ENCODE peak calls at places on chromosomes 4 and X, in nine cellular contexts. One of them, this sample, is unnamed.

GRCh38 chr4:1050486-1051213 is 39.2 kb downstream of the FGFRL1 start:
- DNase-seq in AG09309: no peak
- DNase-seq in pancreas: peak
- DNase-seq in psoas muscle: peak
- DNase-seq in NB4: no peak
- DNase-seq in GM12878: no peak
- DNase-seq in foreskin fibroblast: no peak
- DNase-seq in colonic mucosa: no peak
- DNase-seq in suprapubic skin: peak
- DNase-seq in this sample: no peak

GRCh38 chrX:150017868-150018267 is 79.6 kb upstream of the EOLA2 start:
- DNase-seq in NB4: no peak
- DNase-seq in AG09309: no peak
- DNase-seq in foreskin fibroblast: no peak
- DNase-seq in suprapubic skin: no peak
- DNase-seq in colonic mucosa: no peak
- DNase-seq in GM12878: no peak
- DNase-seq in pancreas: no peak
- DNase-seq in psoas muscle: no peak
- DNase-seq in this sample: no peak

GRCh38 chr4:121307441-121308327 is 73.1 kb downstream of the QRFPR start:
- DNase-seq in AG09309: peak
- DNase-seq in foreskin fibroblast: peak
- DNase-seq in colonic mucosa: peak
- DNase-seq in suprapubic skin: no peak
- DNase-seq in psoas muscle: no peak
- DNase-seq in pancreas: no peak
- DNase-seq in NB4: peak
- DNase-seq in GM12878: peak
- DNase-seq in this sample: peak

GRCh38 chr4:176920694-176921093 is 128.0 kb upstream of the VEGFC start:
- DNase-seq in AG09309: no peak
- DNase-seq in psoas muscle: no peak
- DNase-seq in suprapubic skin: no peak
- DNase-seq in NB4: no peak
- DNase-seq in GM12878: no peak
- DNase-seq in pancreas: no peak
- DNase-seq in foreskin fibroblast: peak
- DNase-seq in colonic mucosa: no peak
- DNase-seq in this sample: peak

GRCh38 chr4:128379860-128380259 is 92.2 kb upstream of the PGRMC2 start:
- DNase-seq in colonic mucosa: no peak
- DNase-seq in pancreas: peak
- DNase-seq in GM12878: no peak
- DNase-seq in AG09309: no peak
- DNase-seq in foreskin fibroblast: no peak
- DNase-seq in psoas muscle: peak
- DNase-seq in suprapubic skin: no peak
- DNase-seq in NB4: peak
- DNase-seq in this sample: peak

GRCh38 chrX:129653985-129654651 is 638 bp downstream of the APLN start:
- DNase-seq in colonic mucosa: no peak
- DNase-seq in NB4: peak
- DNase-seq in foreskin fibroblast: no peak
- DNase-seq in psoas muscle: no peak
- DNase-seq in pancreas: peak
- DNase-seq in GM12878: no peak
- DNase-seq in AG09309: no peak
- DNase-seq in suprapubic skin: no peak
- DNase-seq in this sample: no peak

GRCh38 chr4:9594948-9595347 is 150.7 kb downstream of the DEFB131A start:
- DNase-seq in colonic mucosa: no peak
- DNase-seq in AG09309: no peak
- DNase-seq in suprapubic skin: no peak
- DNase-seq in pancreas: no peak
- DNase-seq in NB4: no peak
- DNase-seq in psoas muscle: no peak
- DNase-seq in foreskin fibroblast: no peak
- DNase-seq in GM12878: no peak
- DNase-seq in this sample: no peak

GRCh38 chr4:112082954-112083586 is 62.2 kb upstream of the FAM241A start:
- DNase-seq in psoas muscle: no peak
- DNase-seq in suprapubic skin: no peak
- DNase-seq in foreskin fibroblast: peak
- DNase-seq in NB4: no peak
- DNase-seq in pancreas: no peak
- DNase-seq in AG09309: no peak
- DNase-seq in colonic mucosa: peak
- DNase-seq in GM12878: no peak
- DNase-seq in this sample: peak

GRCh38 chr4:151407466-151408379 is 1.3 kb upstream of the FHIP1A start:
- DNase-seq in NB4: peak
- DNase-seq in GM12878: peak
- DNase-seq in foreskin fibroblast: no peak
- DNase-seq in colonic mucosa: peak
- DNase-seq in pancreas: peak
- DNase-seq in psoas muscle: peak
- DNase-seq in AG09309: no peak
- DNase-seq in suprapubic skin: peak
- DNase-seq in this sample: no peak

GRCh38 chrX:10156199-10157031 is at the start of gene CLCN4:
- DNase-seq in AG09309: no peak
- DNase-seq in psoas muscle: peak
- DNase-seq in NB4: peak
- DNase-seq in foreskin fibroblast: peak
- DNase-seq in pancreas: peak
- DNase-seq in suprapubic skin: no peak
- DNase-seq in GM12878: no peak
- DNase-seq in colonic mucosa: peak
- DNase-seq in this sample: peak

GRCh38 chrX:113297456-113297855 is 456.8 kb upstream of the AMOT start:
- DNase-seq in NB4: no peak
- DNase-seq in pancreas: no peak
- DNase-seq in psoas muscle: no peak
- DNase-seq in foreskin fibroblast: no peak
- DNase-seq in AG09309: no peak
- DNase-seq in suprapubic skin: no peak
- DNase-seq in colonic mucosa: no peak
- DNase-seq in GM12878: no peak
- DNase-seq in this sample: peak

GRCh38 chr4:40953253-40954118 is 203.7 kb downstream of the NSUN7 start:
- DNase-seq in NB4: no peak
- DNase-seq in colonic mucosa: no peak
- DNase-seq in AG09309: no peak
- DNase-seq in pancreas: no peak
- DNase-seq in suprapubic skin: no peak
- DNase-seq in foreskin fibroblast: peak
- DNase-seq in psoas muscle: peak
- DNase-seq in GM12878: no peak
- DNase-seq in this sample: peak

GRCh38 chr4:5458676-5459075 is 249.7 kb downstream of the EVC2 start:
- DNase-seq in foreskin fibroblast: no peak
- DNase-seq in pancreas: no peak
- DNase-seq in NB4: no peak
- DNase-seq in suprapubic skin: no peak
- DNase-seq in colonic mucosa: no peak
- DNase-seq in psoas muscle: no peak
- DNase-seq in GM12878: no peak
- DNase-seq in AG09309: no peak
- DNase-seq in this sample: no peak

GRCh38 chr4:55920571-55920970 is 28.2 kb upstream of the CEP135 start:
- DNase-seq in AG09309: no peak
- DNase-seq in NB4: no peak
- DNase-seq in GM12878: no peak
- DNase-seq in foreskin fibroblast: peak
- DNase-seq in suprapubic skin: no peak
- DNase-seq in psoas muscle: no peak
- DNase-seq in pancreas: no peak
- DNase-seq in colonic mucosa: no peak
- DNase-seq in this sample: peak

GRCh38 chrX:54173791-54174190 is 9.3 kb downstream of the FAM120C start:
- DNase-seq in suprapubic skin: no peak
- DNase-seq in NB4: no peak
- DNase-seq in foreskin fibroblast: no peak
- DNase-seq in colonic mucosa: no peak
- DNase-seq in AG09309: no peak
- DNase-seq in GM12878: no peak
- DNase-seq in psoas muscle: no peak
- DNase-seq in pancreas: no peak
- DNase-seq in this sample: no peak

GRCh38 chr4:114393295-114394038 is 205.1 kb upstream of the UGT8 start:
- DNase-seq in pancreas: no peak
- DNase-seq in AG09309: no peak
- DNase-seq in psoas muscle: no peak
- DNase-seq in foreskin fibroblast: no peak
- DNase-seq in colonic mucosa: no peak
- DNase-seq in NB4: no peak
- DNase-seq in GM12878: no peak
- DNase-seq in suprapubic skin: no peak
- DNase-seq in this sample: no peak

GRCh38 chr4:148327683-148328082 is 114.5 kb downstream of the NR3C2 start:
- DNase-seq in colonic mucosa: no peak
- DNase-seq in psoas muscle: no peak
- DNase-seq in GM12878: no peak
- DNase-seq in AG09309: no peak
- DNase-seq in pancreas: no peak
- DNase-seq in NB4: no peak
- DNase-seq in suprapubic skin: no peak
- DNase-seq in foreskin fibroblast: no peak
- DNase-seq in this sample: no peak

GRCh38 chr4:139555073-139555704 is 830 bp downstream of the SETD7 start:
- DNase-seq in foreskin fibroblast: peak
- DNase-seq in GM12878: no peak
- DNase-seq in psoas muscle: peak
- DNase-seq in colonic mucosa: peak
- DNase-seq in NB4: peak
- DNase-seq in suprapubic skin: peak
- DNase-seq in pancreas: peak
- DNase-seq in AG09309: peak
- DNase-seq in this sample: peak

GRCh38 chr4:18042754-18043153 is 21.2 kb upstream of the LCORL start:
- DNase-seq in foreskin fibroblast: no peak
- DNase-seq in suprapubic skin: no peak
- DNase-seq in GM12878: no peak
- DNase-seq in AG09309: no peak
- DNase-seq in pancreas: no peak
- DNase-seq in psoas muscle: no peak
- DNase-seq in colonic mucosa: no peak
- DNase-seq in NB4: no peak
- DNase-seq in this sample: no peak
- TF ChIP-seq CTCF in foreskin fibroblast: no peak
- TF ChIP-seq CTCF in suprapubic skin: no peak
- TF ChIP-seq CTCF in GM12878: no peak
- TF ChIP-seq CTCF in AG09309: no peak
- TF ChIP-seq CTCF in pancreas: no peak
- TF ChIP-seq CTCF in psoas muscle: no peak
- TF ChIP-seq CTCF in colonic mucosa: peak
- TF ChIP-seq CTCF in NB4: no peak
- TF ChIP-seq CTCF in this sample: peak

DNA sequence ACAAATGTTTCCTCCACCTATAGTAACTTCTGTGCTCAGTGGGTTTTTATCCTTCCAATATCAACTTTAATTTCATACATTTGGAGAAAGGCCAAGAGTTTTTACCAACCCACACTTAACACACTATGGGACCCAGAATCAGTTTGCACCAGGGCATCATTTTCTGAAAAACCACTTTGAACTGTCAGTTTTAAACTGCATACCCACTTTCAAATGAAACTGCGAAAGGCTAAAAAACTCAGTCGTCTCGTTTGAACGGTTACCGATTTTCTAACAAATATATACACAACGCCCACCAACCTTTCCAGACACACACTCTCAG is 440 bp downstream of the ABCG2 start:
- DNase-seq in psoas muscle: no peak
- DNase-seq in pancreas: no peak
- DNase-seq in suprapubic skin: no peak
- DNase-seq in colonic mucosa: no peak
- DNase-seq in NB4: no peak
- DNase-seq in foreskin fibroblast: no peak
- DNase-seq in GM12878: no peak
- DNase-seq in AG09309: no peak
- DNase-seq in this sample: no peak
- H3K4me3 ChIP-seq in psoas muscle: peak
- H3K4me3 ChIP-seq in pancreas: no peak
- H3K4me3 ChIP-seq in suprapubic skin: peak
- H3K4me3 ChIP-seq in colonic mucosa: peak
- H3K4me3 ChIP-seq in NB4: no peak
- H3K4me3 ChIP-seq in foreskin fibroblast: peak
- H3K4me3 ChIP-seq in GM12878: peak
- H3K4me3 ChIP-seq in AG09309: peak
- H3K4me3 ChIP-seq in this sample: peak

DNA sequence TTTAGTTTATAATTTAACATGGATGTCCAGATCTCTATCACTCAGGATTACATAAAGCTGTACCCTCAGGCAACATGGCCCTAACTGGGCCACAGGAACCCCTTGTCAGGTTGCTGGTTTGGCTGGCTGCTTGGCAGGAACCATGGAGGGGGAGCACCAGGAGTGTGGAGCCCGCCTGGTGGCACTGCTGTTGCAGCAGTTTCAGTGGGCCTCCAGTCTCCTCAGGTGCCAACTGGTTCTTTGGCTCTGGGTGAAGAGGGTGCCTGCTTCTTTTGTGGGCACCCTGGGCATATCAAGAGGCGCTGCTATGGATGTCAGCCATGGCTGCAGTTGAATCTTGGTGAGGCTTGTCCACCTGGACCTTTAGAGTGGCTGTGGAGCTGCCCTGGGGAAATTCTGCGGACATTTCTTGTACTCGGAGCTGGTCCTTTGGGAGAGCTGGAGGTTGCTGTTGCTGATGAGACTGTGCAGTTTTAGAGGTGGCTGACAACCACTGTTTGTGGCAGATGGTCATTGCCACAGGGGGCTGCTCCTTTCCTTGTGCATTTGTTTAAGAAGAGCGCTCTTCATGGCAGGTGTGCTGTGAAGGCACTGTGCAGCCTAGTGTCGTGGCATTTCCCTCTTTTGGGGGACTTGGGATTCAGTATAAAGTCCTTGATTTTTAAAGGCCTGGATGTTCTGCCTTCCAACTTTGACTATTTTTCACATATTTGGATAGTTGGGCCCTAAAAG is 10.3 kb upstream of the SMIM14 start:
- DNase-seq in GM12878: no peak
- DNase-seq in foreskin fibroblast: no peak
- DNase-seq in AG09309: no peak
- DNase-seq in suprapubic skin: no peak
- DNase-seq in pancreas: no peak
- DNase-seq in psoas muscle: no peak
- DNase-seq in NB4: no peak
- DNase-seq in colonic mucosa: no peak
- DNase-seq in this sample: no peak
- TF ChIP-seq CTCF in GM12878: no peak
- TF ChIP-seq CTCF in foreskin fibroblast: no peak
- TF ChIP-seq CTCF in AG09309: no peak
- TF ChIP-seq CTCF in suprapubic skin: no peak
- TF ChIP-seq CTCF in pancreas: no peak
- TF ChIP-seq CTCF in psoas muscle: no peak
- TF ChIP-seq CTCF in NB4: no peak
- TF ChIP-seq CTCF in colonic mucosa: no peak
- TF ChIP-seq CTCF in this sample: no peak

DNA sequence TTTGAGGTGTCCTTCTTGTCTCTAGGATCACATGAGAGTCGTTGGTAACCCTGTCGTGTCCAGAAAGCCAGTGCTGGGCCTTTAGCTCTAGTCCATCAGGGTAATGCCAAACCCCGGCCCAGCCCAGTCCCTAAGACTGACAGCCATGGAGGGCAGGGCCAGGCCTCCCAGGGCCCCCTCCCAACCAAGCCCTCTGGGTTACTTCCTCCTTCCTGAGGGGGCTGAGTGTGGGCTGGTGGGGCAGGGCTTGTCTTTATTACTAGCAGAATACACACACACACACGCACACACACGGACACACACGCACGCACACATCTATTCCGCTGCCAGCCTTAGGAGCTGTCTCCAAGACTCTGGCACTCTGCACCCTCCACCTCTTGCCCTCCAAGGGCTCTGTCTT is 35.6 kb upstream of the CDKN2AIP start:
- DNase-seq in GM12878: no peak
- DNase-seq in foreskin fibroblast: no peak
- DNase-seq in colonic mucosa: peak
- DNase-seq in NB4: peak
- DNase-seq in psoas muscle: no peak
- DNase-seq in AG09309: no peak
- DNase-seq in suprapubic skin: peak
- DNase-seq in pancreas: no peak
- DNase-seq in this sample: no peak
- H3K4me3 ChIP-seq in GM12878: no peak
- H3K4me3 ChIP-seq in foreskin fibroblast: no peak
- H3K4me3 ChIP-seq in colonic mucosa: no peak
- H3K4me3 ChIP-seq in NB4: no peak
- H3K4me3 ChIP-seq in psoas muscle: no peak
- H3K4me3 ChIP-seq in AG09309: no peak
- H3K4me3 ChIP-seq in suprapubic skin: no peak
- H3K4me3 ChIP-seq in pancreas: no peak
- H3K4me3 ChIP-seq in this sample: no peak